ENCODE peak calls at places on chromosomes 16 and 17, in seven cellular contexts. One of them, this sample, is unnamed. For H3K4me1, the result is how much of the 10 kb centered on the place peaks cover.

GRCh38 chr17:65359016-65359415 is 202.4 kb downstream of the AXIN2 start:
- DNase-seq in GM23338: no peak
- DNase-seq in CD8-positive, alpha-beta memory T cell: no peak
- DNase-seq in K562: no peak
- DNase-seq in suprapubic skin: no peak
- DNase-seq in upper lobe of right lung: no peak
- DNase-seq in NT2/D1: no peak
- DNase-seq in this sample: no peak

GRCh38 chr17:81135503-81136283 is 29.6 kb upstream of the PVALEF start:
- DNase-seq in K562: no peak
- DNase-seq in suprapubic skin: no peak
- DNase-seq in GM23338: no peak
- DNase-seq in upper lobe of right lung: no peak
- DNase-seq in NT2/D1: no peak
- DNase-seq in CD8-positive, alpha-beta memory T cell: no peak
- DNase-seq in this sample: no peak

GRCh38 chr16:56606688-56607618 is 1.4 kb upstream of the MT2A start:
- DNase-seq in K562: no peak
- DNase-seq in CD8-positive, alpha-beta memory T cell: no peak
- DNase-seq in suprapubic skin: peak
- DNase-seq in upper lobe of right lung: peak
- DNase-seq in GM23338: peak
- DNase-seq in NT2/D1: no peak
- DNase-seq in this sample: peak

GRCh38 chr17:65523411-65523810 is 38.0 kb downstream of the AXIN2 start:
- DNase-seq in GM23338: no peak
- DNase-seq in NT2/D1: no peak
- DNase-seq in upper lobe of right lung: no peak
- DNase-seq in suprapubic skin: no peak
- DNase-seq in K562: no peak
- DNase-seq in CD8-positive, alpha-beta memory T cell: no peak
- DNase-seq in this sample: no peak

GRCh38 chr17:80252871-80253270 is 7.8 kb upstream of the RNF213 start:
- DNase-seq in suprapubic skin: no peak
- DNase-seq in CD8-positive, alpha-beta memory T cell: peak
- DNase-seq in upper lobe of right lung: peak
- DNase-seq in K562: peak
- DNase-seq in NT2/D1: no peak
- DNase-seq in GM23338: peak
- DNase-seq in this sample: no peak

GRCh38 chr17:47686276-47686635 is 7.7 kb upstream of the TBKBP1 start:
- DNase-seq in NT2/D1: no peak
- DNase-seq in upper lobe of right lung: no peak
- DNase-seq in K562: no peak
- DNase-seq in GM23338: no peak
- DNase-seq in CD8-positive, alpha-beta memory T cell: no peak
- DNase-seq in suprapubic skin: no peak
- DNase-seq in this sample: no peak

GRCh38 chr16:17685445-17685844 is 214.7 kb upstream of the XYLT1 start:
- DNase-seq in suprapubic skin: no peak
- DNase-seq in NT2/D1: no peak
- DNase-seq in CD8-positive, alpha-beta memory T cell: no peak
- DNase-seq in GM23338: no peak
- DNase-seq in K562: no peak
- DNase-seq in upper lobe of right lung: no peak
- DNase-seq in this sample: no peak

GRCh38 chr17:56358651-56359050 is 205.4 kb downstream of the ANKFN1 start:
- DNase-seq in suprapubic skin: no peak
- DNase-seq in NT2/D1: no peak
- DNase-seq in K562: no peak
- DNase-seq in GM23338: no peak
- DNase-seq in upper lobe of right lung: no peak
- DNase-seq in CD8-positive, alpha-beta memory T cell: no peak
- DNase-seq in this sample: no peak

GRCh38 chr17:76237859-76238313 is 2.4 kb downstream of the RNF157 start:
- DNase-seq in upper lobe of right lung: no peak
- DNase-seq in GM23338: no peak
- DNase-seq in NT2/D1: no peak
- DNase-seq in K562: no peak
- DNase-seq in suprapubic skin: no peak
- DNase-seq in CD8-positive, alpha-beta memory T cell: no peak
- DNase-seq in this sample: no peak

GRCh38 chr16:58225965-58226602 is 28.2 kb upstream of the CSNK2A2 start:
- DNase-seq in upper lobe of right lung: no peak
- DNase-seq in GM23338: no peak
- DNase-seq in suprapubic skin: no peak
- DNase-seq in NT2/D1: no peak
- DNase-seq in K562: peak
- DNase-seq in CD8-positive, alpha-beta memory T cell: no peak
- DNase-seq in this sample: no peak

GRCh38 chr16:82585675-82586074 is 41.1 kb upstream of the CDH13 start:
- DNase-seq in GM23338: no peak
- DNase-seq in upper lobe of right lung: no peak
- DNase-seq in suprapubic skin: no peak
- DNase-seq in CD8-positive, alpha-beta memory T cell: no peak
- DNase-seq in K562: no peak
- DNase-seq in NT2/D1: no peak
- DNase-seq in this sample: no peak

GRCh38 chr17:61390479-61390791 is 9.2 kb upstream of the TBX2 start:
- DNase-seq in GM23338: no peak
- DNase-seq in suprapubic skin: no peak
- DNase-seq in NT2/D1: no peak
- DNase-seq in K562: no peak
- DNase-seq in CD8-positive, alpha-beta memory T cell: no peak
- DNase-seq in upper lobe of right lung: peak
- DNase-seq in this sample: no peak

GRCh38 chr17:20266806-20267458 is 200.4 kb downstream of the LGALS9B start:
- DNase-seq in CD8-positive, alpha-beta memory T cell: no peak
- DNase-seq in suprapubic skin: no peak
- DNase-seq in K562: peak
- DNase-seq in upper lobe of right lung: no peak
- DNase-seq in GM23338: no peak
- DNase-seq in NT2/D1: no peak
- DNase-seq in this sample: no peak

GRCh38 chr16:58511933-58512815 is 3.1 kb upstream of the SETD6 start:
- DNase-seq in GM23338: peak
- DNase-seq in NT2/D1: no peak
- DNase-seq in CD8-positive, alpha-beta memory T cell: peak
- DNase-seq in suprapubic skin: peak
- DNase-seq in upper lobe of right lung: peak
- DNase-seq in K562: peak
- DNase-seq in this sample: no peak

GRCh38 chr17:45680360-45680759 is 103.8 kb upstream of the CRHR1 start:
- DNase-seq in CD8-positive, alpha-beta memory T cell: no peak
- DNase-seq in NT2/D1: no peak
- DNase-seq in GM23338: no peak
- DNase-seq in K562: no peak
- DNase-seq in suprapubic skin: no peak
- DNase-seq in upper lobe of right lung: no peak
- DNase-seq in this sample: no peak

GRCh38 chr16:10675861-10676260 is 18.9 kb downstream of the TEKT5 start:
- DNase-seq in upper lobe of right lung: peak
- DNase-seq in CD8-positive, alpha-beta memory T cell: no peak
- DNase-seq in GM23338: no peak
- DNase-seq in suprapubic skin: peak
- DNase-seq in K562: no peak
- DNase-seq in NT2/D1: no peak
- DNase-seq in this sample: no peak

GRCh38 chr16:10668322-10669045 is 26.2 kb downstream of the TEKT5 start:
- DNase-seq in upper lobe of right lung: no peak
- DNase-seq in suprapubic skin: no peak
- DNase-seq in CD8-positive, alpha-beta memory T cell: no peak
- DNase-seq in NT2/D1: no peak
- DNase-seq in K562: peak
- DNase-seq in GM23338: peak
- DNase-seq in this sample: no peak

GRCh38 chr16:10675221-10675620 is 19.5 kb downstream of the TEKT5 start:
- DNase-seq in upper lobe of right lung: peak
- DNase-seq in suprapubic skin: peak
- DNase-seq in GM23338: no peak
- DNase-seq in NT2/D1: no peak
- DNase-seq in K562: no peak
- DNase-seq in CD8-positive, alpha-beta memory T cell: no peak
- DNase-seq in this sample: no peak

GRCh38 chr16:10669791-10670190 is 24.9 kb downstream of the TEKT5 start:
- DNase-seq in GM23338: no peak
- DNase-seq in suprapubic skin: no peak
- DNase-seq in CD8-positive, alpha-beta memory T cell: no peak
- DNase-seq in K562: no peak
- DNase-seq in NT2/D1: no peak
- DNase-seq in upper lobe of right lung: no peak
- DNase-seq in this sample: no peak

DNA sequence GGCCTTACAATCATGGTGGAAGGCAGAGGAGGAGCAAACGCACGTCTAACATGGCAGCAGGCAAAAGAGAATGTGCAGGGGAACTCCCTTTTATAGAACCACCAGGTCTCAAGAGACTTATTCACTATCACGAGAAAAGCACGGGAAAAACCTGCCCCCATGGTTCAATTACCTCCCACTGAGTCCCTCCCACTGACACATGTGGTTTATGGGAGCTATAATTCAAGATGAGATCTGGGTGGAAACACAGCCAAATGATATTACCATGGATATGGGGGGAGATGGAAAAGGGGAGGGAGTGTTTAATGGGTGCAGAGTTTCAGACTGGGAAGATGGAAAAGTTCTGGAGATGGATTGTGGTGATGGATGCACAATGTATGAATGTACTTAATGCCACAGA is 23.0 kb downstream of the TEKT5 start:
- DNase-seq in CD8-positive, alpha-beta memory T cell: no peak
- DNase-seq in NT2/D1: no peak
- DNase-seq in GM23338: no peak
- DNase-seq in K562: no peak
- DNase-seq in suprapubic skin: no peak
- DNase-seq in upper lobe of right lung: no peak
- DNase-seq in this sample: no peak
- H3K4me1 ChIP-seq in CD8-positive, alpha-beta memory T cell: under half
- H3K4me1 ChIP-seq in NT2/D1: under half
- H3K4me1 ChIP-seq in GM23338: under half
- H3K4me1 ChIP-seq in K562: under half
- H3K4me1 ChIP-seq in suprapubic skin: under half
- H3K4me1 ChIP-seq in upper lobe of right lung: under half
- H3K4me1 ChIP-seq in this sample: under half

GRCh38 chr17:72426321-72426720 is 305.5 kb downstream of the SOX9 start:
- DNase-seq in suprapubic skin: no peak
- DNase-seq in GM23338: no peak
- DNase-seq in CD8-positive, alpha-beta memory T cell: no peak
- DNase-seq in K562: no peak
- DNase-seq in NT2/D1: no peak
- DNase-seq in upper lobe of right lung: no peak
- DNase-seq in this sample: no peak
- H3K4me1 ChIP-seq in suprapubic skin: under half
- H3K4me1 ChIP-seq in GM23338: under half
- H3K4me1 ChIP-seq in CD8-positive, alpha-beta memory T cell: under half
- H3K4me1 ChIP-seq in K562: under half
- H3K4me1 ChIP-seq in NT2/D1: under half
- H3K4me1 ChIP-seq in upper lobe of right lung: under half
- H3K4me1 ChIP-seq in this sample: under half

GRCh38 chr16:70756071-70756470 is 44.9 kb downstream of the VAC14 start:
- DNase-seq in upper lobe of right lung: no peak
- DNase-seq in GM23338: no peak
- DNase-seq in NT2/D1: no peak
- DNase-seq in CD8-positive, alpha-beta memory T cell: no peak
- DNase-seq in K562: no peak
- DNase-seq in suprapubic skin: no peak
- DNase-seq in this sample: no peak
- H3K4me1 ChIP-seq in upper lobe of right lung: under half
- H3K4me1 ChIP-seq in GM23338: under half
- H3K4me1 ChIP-seq in NT2/D1: under half
- H3K4me1 ChIP-seq in CD8-positive, alpha-beta memory T cell: under half
- H3K4me1 ChIP-seq in K562: under half
- H3K4me1 ChIP-seq in suprapubic skin: half or more
- H3K4me1 ChIP-seq in this sample: half or more

GRCh38 chr16:1070084-1070987 is 2.2 kb upstream of the SSTR5 start:
- DNase-seq in GM23338: no peak
- DNase-seq in CD8-positive, alpha-beta memory T cell: no peak
- DNase-seq in suprapubic skin: no peak
- DNase-seq in K562: no peak
- DNase-seq in upper lobe of right lung: no peak
- DNase-seq in NT2/D1: no peak
- DNase-seq in this sample: no peak
- H3K4me1 ChIP-seq in GM23338: under half
- H3K4me1 ChIP-seq in CD8-positive, alpha-beta memory T cell: under half
- H3K4me1 ChIP-seq in suprapubic skin: under half
- H3K4me1 ChIP-seq in K562: under half
- H3K4me1 ChIP-seq in upper lobe of right lung: under half
- H3K4me1 ChIP-seq in NT2/D1: under half
- H3K4me1 ChIP-seq in this sample: under half

DNA sequence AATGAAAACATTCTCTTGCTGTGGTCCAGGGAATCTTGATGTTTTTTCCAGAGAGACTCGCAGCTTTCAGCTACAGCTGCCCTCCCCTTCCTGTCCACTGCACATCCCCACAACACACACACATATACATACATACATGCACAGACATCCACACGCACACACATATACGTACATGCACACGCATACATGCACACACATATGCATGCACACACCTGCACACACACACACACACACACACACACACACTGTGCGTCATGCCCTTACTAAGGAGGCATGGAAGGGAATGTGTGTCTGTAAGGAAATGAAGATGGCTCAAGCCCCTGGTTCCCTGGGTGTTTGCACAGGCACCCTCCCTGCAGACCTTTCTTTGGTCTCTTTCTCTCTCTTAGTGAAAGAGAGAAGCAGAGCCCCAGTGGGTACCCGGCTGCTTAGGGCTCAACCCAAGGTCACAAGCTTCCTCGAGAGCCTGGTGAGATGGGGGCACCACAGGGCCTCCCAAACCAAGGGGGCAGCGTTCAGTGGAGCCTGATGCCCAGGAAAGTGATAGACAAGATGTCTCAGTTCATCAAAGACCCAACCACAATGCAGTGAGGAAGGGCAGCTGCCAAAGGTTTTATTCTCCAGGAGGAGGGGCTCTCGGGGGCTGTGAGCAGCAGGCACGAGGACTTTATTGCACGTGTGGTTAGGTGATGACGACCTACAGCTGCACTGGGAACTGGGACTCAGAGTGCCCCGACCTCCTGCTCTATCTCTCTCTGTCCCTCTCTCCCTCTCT is 33.2 kb downstream of the TNFRSF13B start:
- DNase-seq in upper lobe of right lung: no peak
- DNase-seq in NT2/D1: no peak
- DNase-seq in CD8-positive, alpha-beta memory T cell: no peak
- DNase-seq in suprapubic skin: peak
- DNase-seq in GM23338: no peak
- DNase-seq in K562: no peak
- DNase-seq in this sample: no peak
- H3K4me1 ChIP-seq in upper lobe of right lung: under half
- H3K4me1 ChIP-seq in NT2/D1: under half
- H3K4me1 ChIP-seq in CD8-positive, alpha-beta memory T cell: under half
- H3K4me1 ChIP-seq in suprapubic skin: under half
- H3K4me1 ChIP-seq in GM23338: under half
- H3K4me1 ChIP-seq in K562: under half
- H3K4me1 ChIP-seq in this sample: under half

This sample was measured in esophagus squamous epithelium.